ENCODE peak calls at places on chromosomes 6 and 20, in five cellular contexts. K, I, L, B and U are unnamed samples. For H3K4me1, the result is how much of the 10 kb centered on the place peaks cover.

GRCh38 chr6:105873799-105874198 is 212.3 kb upstream of the PRDM1 start:
- DNase-seq in I (no peak), B (no peak), L (no peak), K (no peak), U (no peak)

GRCh38 chr20:17533396-17533795 is 2.2 kb upstream of the BFSP1 start:
- DNase-seq in K (no peak), I (peak), L (no peak), B (peak), U (no peak)

GRCh38 chr6:163951326-163951725 is 536.8 kb downstream of the QKI start:
- DNase-seq in B (no peak), L (no peak), I (no peak), K (no peak), U (no peak)

GRCh38 chr20:11018668-11019170 is 344.9 kb upstream of the JAG1 start:
- DNase-seq in I (no peak), K (no peak), L (no peak), B (no peak), U (no peak)

GRCh38 chr20:45322952-45323383 is 14.9 kb upstream of the MATN4 start:
- DNase-seq in L (peak), B (peak), I (peak), K (peak), U (peak)

GRCh38 chr20:38434310-38434741 is 802 bp downstream of the SNHG17 start:
- DNase-seq in I (peak), L (no peak), B (no peak), K (no peak), U (no peak)

GRCh38 chr20:21941941-21942805 is 236.7 kb downstream of the PAX1 start:
- DNase-seq in L (no peak), I (no peak), K (no peak), B (peak), U (no peak)

GRCh38 chr6:116385911-116386310 is 15.2 kb downstream of the DSE start:
- DNase-seq in K (no peak), B (no peak), L (no peak), I (no peak), U (no peak)

GRCh38 chr6:116371384-116372209 is 850 bp downstream of the DSE start:
- DNase-seq in K (peak), B (peak), I (peak), L (peak), U (peak)

GRCh38 chr6:150503586-150504339 is 95.9 kb upstream of the PLEKHG1 start:
- DNase-seq in K (no peak), L (no peak), I (no peak), B (no peak), U (no peak)

GRCh38 chr20:37697314-37697713 is 3.5 kb downstream of the CTNNBL1 start:
- DNase-seq in I (no peak), B (no peak), L (no peak), K (no peak), U (no peak)

GRCh38 chr6:83068628-83069027 is 1.2 kb downstream of the DOP1A start:
- DNase-seq in B (no peak), K (no peak), L (no peak), I (no peak), U (no peak)

GRCh38 chr6:1679691-1680068 is 70.0 kb downstream of the FOXC1 start:
- DNase-seq in I (no peak), B (no peak), K (no peak), L (no peak), U (no peak)

GRCh38 chr20:16404171-16404570 is 169.1 kb downstream of the KIF16B start:
- DNase-seq in L (no peak), K (no peak), B (no peak), I (no peak), U (no peak)

GRCh38 chr20:32332614-32333013 is 25.5 kb upstream of the ASXL1 start:
- DNase-seq in K (peak), I (peak), B (no peak), L (peak), U (no peak)

GRCh38 chr20:8152183-8152582 is 20.1 kb downstream of the PLCB1 start:
- DNase-seq in K (no peak), L (peak), I (peak), B (no peak), U (no peak)

GRCh38 chr20:20786428-20786827 is 74.0 kb upstream of the RALGAPA2 start:
- DNase-seq in B (peak), K (no peak), I (no peak), L (peak), U (no peak)

GRCh38 chr6:145224450-145224849 is 510.9 kb downstream of the EPM2A start:
- DNase-seq in B (no peak), K (no peak), I (no peak), L (no peak), U (no peak)

GRCh38 chr6:8130399-8130798 is 28.1 kb upstream of the EEF1E1 start:
- DNase-seq in K (no peak), B (no peak), I (peak), L (no peak), U (no peak)

GRCh38 chr6:56628105-56628504 is 14.6 kb downstream of the DST start:
- DNase-seq in I (peak), B (no peak), K (no peak), L (no peak), U (no peak)

GRCh38 chr6:154343473-154344308 is 12.9 kb downstream of the IPCEF1 start:
- DNase-seq in L (peak), B (no peak), I (peak), K (no peak), U (no peak)

GRCh38 chr20:39446397-39446796 is 484.3 kb downstream of the DHX35 start:
- DNase-seq in I (no peak), B (no peak), L (no peak), K (no peak), U (no peak)

GRCh38 chr20:50690979-50691584 is at the start of gene RIPOR3:
- DNase-seq in L (no peak), K (no peak), I (no peak), B (no peak), U (peak)

GRCh38 chr6:96909826-96910225 is 12.1 kb upstream of the NDUFAF4 start:
- DNase-seq in L (no peak), K (no peak), B (no peak), I (no peak), U (no peak)

GRCh38 chr6:28742668-28743270 is 181.0 kb downstream of the TRIM27 start:
- DNase-seq in K (no peak), L (no peak), B (no peak), I (peak), U (no peak)

GRCh38 chr6:10014561-10014960 is 400.3 kb downstream of the TFAP2A start:
- DNase-seq in K (no peak), I (no peak), B (no peak), L (no peak), U (no peak)

GRCh38 chr6:117706504-117706903 is 31.2 kb downstream of the NUS1 start:
- DNase-seq in I (no peak), B (no peak), K (no peak), L (no peak), U (no peak)

GRCh38 chr6:82909551-82909950 is 156.1 kb downstream of the UBE3D start:
- DNase-seq in K (no peak), B (no peak), I (no peak), L (no peak), U (no peak)

GRCh38 chr6:1535295-1535694 is 74.4 kb upstream of the FOXC1 start:
- DNase-seq in K (no peak), B (no peak), L (no peak), I (no peak), U (no peak)

GRCh38 chr6:38364775-38365174 is 275.0 kb downstream of the BTBD9 start:
- DNase-seq in L (no peak), K (no peak), B (no peak), I (no peak), U (no peak)

GRCh38 chr6:75694406-75694805 is 54.6 kb upstream of the MYO6 start:
- DNase-seq in L (no peak), I (no peak), B (no peak), K (no peak), U (no peak)

GRCh38 chr20:51447765-51448148 is 94.8 kb downstream of the NFATC2 start:
- DNase-seq in I (no peak), B (no peak), L (no peak), K (no peak), U (no peak)

GRCh38 chr6:170290306-170291128 is at the start of gene DLL1:
- DNase-seq in K (peak), B (no peak), I (no peak), L (peak), U (peak)

GRCh38 chr6:19972221-19972620 is 135.1 kb downstream of the ID4 start:
- DNase-seq in I (no peak), K (no peak), L (no peak), B (no peak), U (no peak)

GRCh38 chr6:170227996-170228550 is 62.8 kb downstream of the DLL1 start:
- DNase-seq in K (peak), B (no peak), L (no peak), I (no peak), U (no peak)

GRCh38 chr20:23143098-23143497 is 57.0 kb upstream of the CD93 start:
- DNase-seq in K (peak), B (peak), L (peak), I (peak), U (peak)

GRCh38 chr20:19932170-19932667 is 84.9 kb upstream of the NAA20 start:
- DNase-seq in I (peak), K (no peak), B (peak), L (peak), U (no peak)

GRCh38 chr20:33242319-33243100 is 6.7 kb downstream of the BPIFA1 start:
- DNase-seq in B (no peak), I (no peak), L (no peak), K (no peak), U (no peak)

GRCh38 chr6:138405816-138406403 is 1.9 kb downstream of the HEBP2 start:
- DNase-seq in B (no peak), I (no peak), K (no peak), L (no peak), U (no peak)

GRCh38 chr6:138403324-138403800 is 661 bp upstream of the HEBP2 start:
- DNase-seq in L (peak), B (no peak), I (peak), K (peak), U (peak)

GRCh38 chr6:138406443-138406842 is 2.4 kb downstream of the HEBP2 start:
- DNase-seq in K (no peak), L (no peak), B (no peak), I (no peak), U (no peak)

GRCh38 chr6:138403801-138404665 is at the start of gene HEBP2:
- DNase-seq in B (peak), L (peak), I (peak), K (peak), U (peak)

DNA sequence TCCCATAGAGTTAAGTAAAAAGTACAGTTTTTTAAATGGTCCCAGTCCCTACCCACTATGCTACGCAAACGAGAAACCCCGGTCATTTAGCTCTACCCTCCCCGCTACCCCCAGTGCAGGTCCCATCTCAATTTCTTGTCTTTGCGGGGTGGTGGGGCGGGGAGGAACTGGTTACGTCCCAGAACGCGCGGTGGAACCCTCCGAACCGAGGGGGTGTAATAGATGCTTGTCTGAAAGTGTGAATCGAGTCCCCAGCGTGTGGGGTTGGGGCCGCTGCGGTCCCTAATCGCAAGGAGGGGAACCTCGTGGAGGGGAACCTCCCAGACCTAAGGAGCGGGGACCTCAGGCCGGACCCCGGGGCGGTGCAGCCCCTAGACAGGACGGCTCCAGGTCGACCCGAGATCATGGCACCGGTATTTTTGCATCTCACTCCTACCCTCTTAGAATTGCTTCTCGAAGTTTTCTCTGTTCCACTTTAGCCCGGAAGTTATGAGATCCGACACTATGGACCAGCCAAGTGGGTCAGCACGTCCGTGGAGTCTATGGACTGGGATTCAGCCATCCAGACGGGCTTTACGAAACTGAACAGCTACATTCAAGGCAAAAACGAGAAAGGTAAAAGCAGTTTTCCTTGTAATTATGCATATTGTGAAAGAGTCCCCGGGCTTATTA is 779 bp downstream of the HEBP2 start:
- DNase-seq in K (peak), L (no peak), B (peak), I (no peak), U (peak)
- H3K27ac ChIP-seq in K (peak), L (peak), B (peak), I (peak), U (peak)

GRCh38 chr6:43076928-43077809 is 1.1 kb downstream of the PTK7 start:
- DNase-seq in L (no peak), B (no peak), I (peak), K (no peak), U (no peak)
- TF ChIP-seq CTCF in L (no peak), B (no peak), I (no peak), K (no peak), U (no peak)

DNA sequence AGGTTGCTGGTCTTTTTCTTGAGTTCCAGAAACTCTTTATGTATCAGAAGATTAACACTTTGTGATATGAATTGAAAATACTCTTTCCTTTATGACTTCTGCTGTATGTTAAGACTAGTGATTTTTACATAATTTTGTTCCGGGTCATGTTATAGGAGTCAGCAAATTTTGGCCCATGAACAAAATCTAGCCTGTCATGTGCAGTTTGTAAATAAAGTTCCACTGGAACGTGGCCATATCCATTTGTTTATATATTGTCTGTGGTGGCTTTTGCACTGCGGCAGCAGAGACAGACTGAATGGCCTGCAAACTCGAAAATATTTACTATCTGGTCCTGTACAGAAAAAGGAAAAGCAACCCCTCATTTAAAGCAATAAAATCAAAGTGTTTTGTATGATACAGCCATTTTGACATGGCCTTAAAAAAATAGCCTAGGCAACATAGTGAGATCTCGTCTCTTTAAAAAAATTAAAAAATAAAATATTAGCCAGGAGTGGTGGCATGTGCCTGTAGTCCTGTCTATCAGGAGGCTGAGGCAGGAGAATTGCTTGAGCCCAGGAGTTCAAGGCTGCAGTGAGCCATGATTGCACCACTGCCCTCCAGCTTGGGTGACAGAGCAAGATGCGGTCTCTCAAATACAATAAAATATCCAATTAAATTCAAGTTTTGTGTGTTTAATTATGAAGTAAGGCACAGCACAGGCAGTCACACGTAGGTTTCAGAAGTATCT is 36.9 kb downstream of the SNX9 start:
- DNase-seq in K (no peak), B (no peak), L (no peak), I (no peak), U (no peak)
- H3K4me1 ChIP-seq in K (under half), B (under half), L (under half), I (under half), U (under half)

GRCh38 chr20:62026564-62026856 is 39.2 kb downstream of the TAF4 start:
- DNase-seq in B (no peak), L (no peak), K (peak), I (no peak), U (no peak)
- H3K27ac ChIP-seq in B (no peak), L (peak), K (peak), I (no peak), U (peak)

DNA sequence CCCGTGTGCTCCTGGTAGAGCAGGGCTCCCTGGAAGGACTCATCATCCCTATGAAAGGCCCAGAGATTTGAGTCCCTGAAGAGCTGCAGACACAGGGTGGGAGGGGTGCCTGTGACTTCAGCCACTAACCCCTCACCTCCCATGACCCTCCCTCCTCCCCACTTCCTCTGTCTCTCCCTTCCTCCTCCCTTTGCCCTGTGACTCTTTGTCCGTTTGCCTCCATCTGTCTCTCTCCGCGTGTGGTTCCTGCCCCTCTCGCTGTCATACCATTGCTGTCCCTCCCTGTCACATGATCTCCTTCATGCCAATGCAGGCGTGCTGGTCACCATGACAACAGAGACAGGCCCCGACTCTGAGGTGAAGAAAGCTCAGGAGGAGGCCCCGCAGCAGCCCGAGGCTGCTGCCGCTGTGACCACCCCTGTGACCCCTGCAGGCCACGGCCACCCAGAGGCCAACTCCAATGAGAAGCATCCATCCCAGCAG is 19.0 kb downstream of the EPB41L1 start:
- DNase-seq in I (peak), B (no peak), L (peak), K (no peak), U (no peak)
- TF ChIP-seq CTCF in I (no peak), B (no peak), L (no peak), K (no peak), U (no peak)

GRCh38 chr6:107121266-107121665 is 6.0 kb upstream of the BEND3 start:
- DNase-seq in K (no peak), I (no peak), B (no peak), L (no peak), U (no peak)

GRCh38 chr6:107124934-107125348 is 9.6 kb upstream of the BEND3 start:
- DNase-seq in B (no peak), I (no peak), K (no peak), L (no peak), U (no peak)

GRCh38 chr6:107122748-107123147 is 7.4 kb upstream of the BEND3 start:
- DNase-seq in L (no peak), B (no peak), K (no peak), I (no peak), U (no peak)

GRCh38 chr6:107121964-107122495 is 6.7 kb upstream of the BEND3 start:
- DNase-seq in K (no peak), B (no peak), L (no peak), I (no peak), U (no peak)

GRCh38 chr6:107123501-107123900 is 8.2 kb upstream of the BEND3 start:
- DNase-seq in B (no peak), I (no peak), L (no peak), K (no peak), U (no peak)
- H3K4me1 ChIP-seq in B (under half), I (under half), L (under half), K (under half), U (under half)

GRCh38 chr6:42260424-42260888 is 42.8 kb upstream of the MRPS10 start:
- DNase-seq in B (no peak), I (no peak), K (no peak), L (no peak), U (peak)

GRCh38 chr6:42263165-42263852 is 45.6 kb upstream of the MRPS10 start:
- DNase-seq in I (no peak), L (no peak), K (no peak), B (no peak), U (no peak)

GRCh38 chr6:42259286-42259685 is 41.6 kb upstream of the MRPS10 start:
- DNase-seq in L (no peak), B (no peak), K (no peak), I (no peak), U (peak)

GRCh38 chr6:42259841-42260395 is 42.3 kb upstream of the MRPS10 start:
- DNase-seq in K (no peak), I (no peak), L (no peak), B (no peak), U (no peak)

DNA sequence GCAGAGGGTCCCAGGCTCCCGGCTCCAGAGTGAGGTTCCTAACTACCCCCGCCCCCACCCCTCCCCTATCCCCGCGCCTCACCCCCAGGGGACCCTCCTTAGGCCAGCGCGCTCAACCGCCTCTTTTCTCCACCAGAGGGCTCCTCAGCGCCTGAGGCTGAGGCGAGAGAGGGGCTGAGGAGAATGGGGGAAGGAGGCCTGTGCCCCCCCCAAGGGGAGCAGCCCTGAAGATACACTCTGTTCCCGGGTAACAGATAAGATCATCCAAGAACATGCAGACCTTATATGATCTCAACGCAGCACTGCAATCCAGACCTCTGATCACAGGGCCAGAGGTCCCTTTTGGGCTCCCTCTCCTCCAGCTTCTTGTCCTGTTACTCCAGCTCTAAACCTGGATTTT is 43.3 kb upstream of the MRPS10 start:
- DNase-seq in K (no peak), I (peak), L (no peak), B (no peak), U (no peak)
- H3K27ac ChIP-seq in K (no peak), I (no peak), L (peak), B (no peak), U (no peak)

DNA sequence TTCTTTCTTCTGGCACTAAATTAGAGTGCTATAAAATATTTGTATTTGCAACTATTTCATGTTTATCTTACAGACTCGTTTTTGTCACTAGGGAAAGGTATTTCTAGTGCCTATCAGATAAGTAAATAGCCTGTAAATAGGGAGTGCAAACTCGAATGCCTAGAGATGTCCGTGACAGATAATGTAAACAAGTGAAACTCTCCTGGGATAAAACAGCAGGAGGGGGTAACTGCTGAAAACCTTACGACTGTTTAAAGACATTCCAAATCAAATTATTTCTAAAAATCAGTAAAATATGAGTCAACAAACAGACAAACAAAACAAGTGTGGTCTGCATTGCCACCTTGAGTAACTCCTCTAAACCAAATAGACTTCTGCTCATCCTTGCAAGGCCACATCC is 932.1 kb downstream of the EYS start:
- DNase-seq in K (no peak), I (no peak), L (no peak), B (no peak), U (no peak)
- TF ChIP-seq CTCF in K (no peak), I (no peak), L (no peak), B (no peak), U (no peak)

GRCh38 chr6:16694789-16695188 is 66.5 kb downstream of the ATXN1 start:
- DNase-seq in B (no peak), I (no peak), L (no peak), K (no peak), U (no peak)
- H3K4me1 ChIP-seq in B (under half), I (under half), L (under half), K (under half), U (under half)

GRCh38 chr6:5598123-5598522 is 336.8 kb downstream of the FARS2 start:
- DNase-seq in I (no peak), K (no peak), L (no peak), B (no peak), U (no peak)
- H3K27ac ChIP-seq in I (no peak), K (no peak), L (no peak), B (no peak), U (no peak)